ENCODE peak calls at places on chromosomes 3 and 15, in five cellular contexts. U is NCI-H345; F is GDM1; X is activated naive CD8-positive, alpha-beta T cell treated with anti-CD3 and anti-CD28 coated beads, Interleukin-2, amount 50 U/mL, for 24 hours; P is NCI-H1930. I is an unnamed sample.

GRCh38 chr3:33096103-33096868 is 660 bp downstream of the GLB1 start:
- DNase-seq in U (peak), F (peak), X (peak), P (no peak), I (no peak)

GRCh38 chr3:58608648-58609047 is 31.5 kb upstream of the FAM107A start:
- DNase-seq in U (peak), F (no peak), X (no peak), P (no peak), I (no peak)

GRCh38 chr3:195906865-195907729 is 1.3 kb downstream of the TNK2 start:
- DNase-seq in U (peak), F (peak), X (peak), P (no peak), I (no peak)

GRCh38 chr15:39741258-39741657 is 41.4 kb downstream of the FSIP1 start:
- DNase-seq in U (no peak), F (no peak), X (no peak), P (no peak), I (no peak)

GRCh38 chr3:61946925-61947324 is 385.6 kb downstream of the PTPRG start:
- DNase-seq in U (no peak), F (no peak), X (no peak), P (no peak), I (no peak)

GRCh38 chr15:70761046-70761445 is 2.3 kb downstream of the UACA start:
- DNase-seq in U (no peak), F (no peak), X (no peak), P (no peak), I (no peak)

GRCh38 chr3:14793126-14793857 is 25.5 kb upstream of the FGD5 start:
- DNase-seq in U (no peak), F (no peak), X (no peak), P (no peak), I (no peak)

GRCh38 chr3:134659391-134660045 is 8.7 kb upstream of the KY start:
- DNase-seq in U (no peak), F (no peak), X (no peak), P (no peak), I (no peak)

GRCh38 chr3:114442251-114442650 is 148.4 kb downstream of the TIGIT start:
- DNase-seq in U (no peak), F (no peak), X (no peak), P (no peak), I (no peak)

GRCh38 chr3:71436337-71436736 is 147.2 kb downstream of the FOXP1 start:
- DNase-seq in U (no peak), F (no peak), X (no peak), P (no peak), I (peak)

GRCh38 chr3:120682095-120682681 is at the start of gene HGD:
- DNase-seq in U (no peak), F (no peak), X (no peak), P (no peak), I (no peak)

GRCh38 chr3:120147072-120147871 is 53.0 kb upstream of the GSK3B start:
- DNase-seq in U (peak), F (peak), X (peak), P (no peak), I (no peak)

GRCh38 chr3:42501681-42502428 is 588 bp upstream of the VIPR1 start:
- DNase-seq in U (peak), F (peak), X (peak), P (peak), I (no peak)

GRCh38 chr3:187518616-187519015 is 150.4 kb downstream of the RTP4 start:
- DNase-seq in U (no peak), F (no peak), X (no peak), P (no peak), I (no peak)